ENCODE peak calls at places on chromosomes 12 and 14, in five cellular contexts. N is HT1080; W is nephron progenitor cell; X is omental fat pad; U is stimulated activated CD4-positive, alpha-beta T cell treated with anti-CD3 and anti-CD28 coated beads, Interleukin-4, amount 100 ng/mL, for 1 hour. M is an unnamed sample.
A peak's percentile ranks its signal among the peaks of the same experiment; 100 is the strongest.

GRCh38 chr12:121110211-121110940 is 22.3 kb upstream of the P2RX7 start:
- DNase-seq in N (peak; percentile 34), W (peak; percentile 71), X (peak; percentile 45), U (peak; percentile 60), M (peak; percentile 69)

GRCh38 chr12:113568021-113568420 is 96.3 kb upstream of the LHX5 start:
- DNase-seq in N (no peak), W (no peak), X (no peak), U (no peak), M (no peak)

GRCh38 chr12:123237646-123238329 is 4.6 kb downstream of the MTRFR start:
- DNase-seq in N (peak; percentile 35), W (peak; percentile 48), X (peak; percentile 73), U (peak; percentile 79), M (peak; percentile 84)

GRCh38 chr12:45629292-45629691 is 100.2 kb upstream of the ARID2 start:
- DNase-seq in N (no peak), W (no peak), X (no peak), U (no peak), M (no peak)

GRCh38 chr12:78120866-78121590 is 290.3 kb downstream of the NAV3 start:
- DNase-seq in N (peak; percentile 11), W (no peak), X (no peak), U (no peak), M (peak; percentile 43)

GRCh38 chr12:60308366-60309000 is 712.7 kb downstream of the SLC16A7 start:
- DNase-seq in N (no peak), W (no peak), X (no peak), U (no peak), M (no peak)

GRCh38 chr14:63677891-63678379 is 36.3 kb upstream of the WDR89 start:
- DNase-seq in N (peak; percentile 4), W (no peak), X (no peak), U (no peak), M (peak; percentile 84)

GRCh38 chr12:64042901-64043300 is 179.2 kb downstream of the KICS2 start:
- DNase-seq in N (no peak), W (no peak), X (no peak), U (no peak), M (no peak)

GRCh38 chr12:49797452-49797782 is 30.8 kb downstream of the NCKAP5L start:
- DNase-seq in N (no peak), W (no peak), X (no peak), U (no peak), M (no peak)

GRCh38 chr14:93044601-93045000 is 71.1 kb downstream of the ITPK1 start:
- DNase-seq in N (no peak), W (no peak), X (no peak), U (no peak), M (no peak)

GRCh38 chr12:131281016-131281415 is 327.3 kb downstream of the ADGRD1 start:
- DNase-seq in N (no peak), W (no peak), X (no peak), U (no peak), M (no peak)

GRCh38 chr12:47757840-47758583 is 668 bp downstream of the RAPGEF3 start:
- DNase-seq in N (no peak), W (no peak), X (no peak), U (no peak), M (no peak)

M was measured in ELR.